ENCODE peak calls at places on chromosomes 6 and 20, in seven cellular contexts. One of them, this sample, is unnamed.

GRCh38 chr6:44545224-44545623 is 157.7 kb downstream of the CDC5L start:
- DNase-seq in left kidney: no peak
- DNase-seq in kidney glomerular epithelial cell: no peak
- DNase-seq in endothelial cell of umbilical vein: no peak
- DNase-seq in stimulated activated CD8-positive, alpha-beta memory T cell treated with anti-CD3 and anti-CD28 coated beads, Interleukin-4, amount 100 ng/mL, for 4 hours: no peak
- DNase-seq in nephron progenitor cell: no peak
- DNase-seq in cardiac muscle cell: no peak
- DNase-seq in this sample: no peak

GRCh38 chr6:112939543-112939942 is 592.4 kb downstream of the RFPL4B start:
- DNase-seq in left kidney: no peak
- DNase-seq in kidney glomerular epithelial cell: peak; percentile 23
- DNase-seq in endothelial cell of umbilical vein: peak; percentile 86
- DNase-seq in stimulated activated CD8-positive, alpha-beta memory T cell treated with anti-CD3 and anti-CD28 coated beads, Interleukin-4, amount 100 ng/mL, for 4 hours: no peak
- DNase-seq in nephron progenitor cell: no peak
- DNase-seq in cardiac muscle cell: peak; percentile 52
- DNase-seq in this sample: no peak

GRCh38 chr6:39378175-39378889 is 55.8 kb upstream of the KCNK16 start:
- DNase-seq in left kidney: no peak
- DNase-seq in kidney glomerular epithelial cell: no peak
- DNase-seq in endothelial cell of umbilical vein: no peak
- DNase-seq in stimulated activated CD8-positive, alpha-beta memory T cell treated with anti-CD3 and anti-CD28 coated beads, Interleukin-4, amount 100 ng/mL, for 4 hours: no peak
- DNase-seq in nephron progenitor cell: no peak
- DNase-seq in cardiac muscle cell: no peak
- DNase-seq in this sample: no peak

GRCh38 chr20:17875106-17875980 is 93.3 kb downstream of the SNX5 start:
- DNase-seq in left kidney: peak; percentile 67
- DNase-seq in kidney glomerular epithelial cell: peak; percentile 3
- DNase-seq in endothelial cell of umbilical vein: peak; percentile 36
- DNase-seq in stimulated activated CD8-positive, alpha-beta memory T cell treated with anti-CD3 and anti-CD28 coated beads, Interleukin-4, amount 100 ng/mL, for 4 hours: no peak
- DNase-seq in nephron progenitor cell: no peak
- DNase-seq in cardiac muscle cell: peak; percentile 95
- DNase-seq in this sample: no peak

GRCh38 chr6:4809999-4810918 is 34.1 kb downstream of the CDYL start:
- DNase-seq in left kidney: no peak
- DNase-seq in kidney glomerular epithelial cell: peak; percentile 46
- DNase-seq in endothelial cell of umbilical vein: peak; percentile 68
- DNase-seq in stimulated activated CD8-positive, alpha-beta memory T cell treated with anti-CD3 and anti-CD28 coated beads, Interleukin-4, amount 100 ng/mL, for 4 hours: no peak
- DNase-seq in nephron progenitor cell: no peak
- DNase-seq in cardiac muscle cell: peak; percentile 43
- DNase-seq in this sample: no peak

GRCh38 chr6:45678063-45678620 is 300.4 kb upstream of the SUPT3H start:
- DNase-seq in left kidney: peak; percentile 72
- DNase-seq in kidney glomerular epithelial cell: no peak
- DNase-seq in endothelial cell of umbilical vein: peak; percentile 36
- DNase-seq in stimulated activated CD8-positive, alpha-beta memory T cell treated with anti-CD3 and anti-CD28 coated beads, Interleukin-4, amount 100 ng/mL, for 4 hours: no peak
- DNase-seq in nephron progenitor cell: no peak
- DNase-seq in cardiac muscle cell: no peak
- DNase-seq in this sample: no peak

GRCh38 chr6:159762681-159763293 is 942 bp downstream of the ACAT2 start:
- DNase-seq in left kidney: peak; percentile 26
- DNase-seq in kidney glomerular epithelial cell: no peak
- DNase-seq in endothelial cell of umbilical vein: no peak
- DNase-seq in stimulated activated CD8-positive, alpha-beta memory T cell treated with anti-CD3 and anti-CD28 coated beads, Interleukin-4, amount 100 ng/mL, for 4 hours: no peak
- DNase-seq in nephron progenitor cell: no peak
- DNase-seq in cardiac muscle cell: no peak
- DNase-seq in this sample: peak; percentile 17

GRCh38 chr6:133945158-133945557 is 7.9 kb upstream of the TBPL1 start:
- DNase-seq in left kidney: peak; percentile 7
- DNase-seq in kidney glomerular epithelial cell: no peak
- DNase-seq in endothelial cell of umbilical vein: no peak
- DNase-seq in stimulated activated CD8-positive, alpha-beta memory T cell treated with anti-CD3 and anti-CD28 coated beads, Interleukin-4, amount 100 ng/mL, for 4 hours: no peak
- DNase-seq in nephron progenitor cell: no peak
- DNase-seq in cardiac muscle cell: peak; percentile 20
- DNase-seq in this sample: peak; percentile 61

GRCh38 chr20:1870792-1871550 is 24.2 kb upstream of the SIRPA start:
- DNase-seq in left kidney: no peak
- DNase-seq in kidney glomerular epithelial cell: no peak
- DNase-seq in endothelial cell of umbilical vein: no peak
- DNase-seq in stimulated activated CD8-positive, alpha-beta memory T cell treated with anti-CD3 and anti-CD28 coated beads, Interleukin-4, amount 100 ng/mL, for 4 hours: no peak
- DNase-seq in nephron progenitor cell: no peak
- DNase-seq in cardiac muscle cell: no peak
- DNase-seq in this sample: no peak

GRCh38 chr6:38955876-38956275 is 92.7 kb upstream of the GLP1R start:
- DNase-seq in left kidney: no peak
- DNase-seq in kidney glomerular epithelial cell: no peak
- DNase-seq in endothelial cell of umbilical vein: no peak
- DNase-seq in stimulated activated CD8-positive, alpha-beta memory T cell treated with anti-CD3 and anti-CD28 coated beads, Interleukin-4, amount 100 ng/mL, for 4 hours: no peak
- DNase-seq in nephron progenitor cell: no peak
- DNase-seq in cardiac muscle cell: no peak
- DNase-seq in this sample: no peak

GRCh38 chr6:10481101-10481500 is 40.0 kb upstream of the GCNT2 start:
- DNase-seq in left kidney: no peak
- DNase-seq in kidney glomerular epithelial cell: peak; percentile 46
- DNase-seq in endothelial cell of umbilical vein: no peak
- DNase-seq in stimulated activated CD8-positive, alpha-beta memory T cell treated with anti-CD3 and anti-CD28 coated beads, Interleukin-4, amount 100 ng/mL, for 4 hours: no peak
- DNase-seq in nephron progenitor cell: no peak
- DNase-seq in cardiac muscle cell: no peak
- DNase-seq in this sample: peak; percentile 55

GRCh38 chr6:63652980-63653379 is 17.4 kb downstream of the PHF3 start:
- DNase-seq in left kidney: no peak
- DNase-seq in kidney glomerular epithelial cell: no peak
- DNase-seq in endothelial cell of umbilical vein: no peak
- DNase-seq in stimulated activated CD8-positive, alpha-beta memory T cell treated with anti-CD3 and anti-CD28 coated beads, Interleukin-4, amount 100 ng/mL, for 4 hours: no peak
- DNase-seq in nephron progenitor cell: no peak
- DNase-seq in cardiac muscle cell: no peak
- DNase-seq in this sample: no peak

GRCh38 chr6:91221072-91221471 is 634.2 kb upstream of the MAP3K7 start:
- DNase-seq in left kidney: no peak
- DNase-seq in kidney glomerular epithelial cell: no peak
- DNase-seq in endothelial cell of umbilical vein: no peak
- DNase-seq in stimulated activated CD8-positive, alpha-beta memory T cell treated with anti-CD3 and anti-CD28 coated beads, Interleukin-4, amount 100 ng/mL, for 4 hours: no peak
- DNase-seq in nephron progenitor cell: no peak
- DNase-seq in cardiac muscle cell: no peak
- DNase-seq in this sample: no peak

GRCh38 chr6:35496036-35496850 is 636 bp downstream of the TEAD3 start:
- DNase-seq in left kidney: peak; percentile 75
- DNase-seq in kidney glomerular epithelial cell: no peak
- DNase-seq in endothelial cell of umbilical vein: no peak
- DNase-seq in stimulated activated CD8-positive, alpha-beta memory T cell treated with anti-CD3 and anti-CD28 coated beads, Interleukin-4, amount 100 ng/mL, for 4 hours: no peak
- DNase-seq in nephron progenitor cell: peak; percentile 65
- DNase-seq in cardiac muscle cell: peak; percentile 43
- DNase-seq in this sample: peak; percentile 58

GRCh38 chr20:32925481-32926196 is 66.9 kb downstream of the EFCAB8 start:
- DNase-seq in left kidney: no peak
- DNase-seq in kidney glomerular epithelial cell: no peak
- DNase-seq in endothelial cell of umbilical vein: no peak
- DNase-seq in stimulated activated CD8-positive, alpha-beta memory T cell treated with anti-CD3 and anti-CD28 coated beads, Interleukin-4, amount 100 ng/mL, for 4 hours: no peak
- DNase-seq in nephron progenitor cell: no peak
- DNase-seq in cardiac muscle cell: no peak
- DNase-seq in this sample: no peak

GRCh38 chr6:148144917-148145521 is 197.6 kb upstream of the SASH1 start:
- DNase-seq in left kidney: peak; percentile 87
- DNase-seq in kidney glomerular epithelial cell: peak; percentile 56
- DNase-seq in endothelial cell of umbilical vein: peak; percentile 74
- DNase-seq in stimulated activated CD8-positive, alpha-beta memory T cell treated with anti-CD3 and anti-CD28 coated beads, Interleukin-4, amount 100 ng/mL, for 4 hours: peak; percentile 9
- DNase-seq in nephron progenitor cell: peak; percentile 82
- DNase-seq in cardiac muscle cell: peak; percentile 84
- DNase-seq in this sample: peak; percentile 80

GRCh38 chr6:69871107-69871506 is 4.8 kb downstream of the COL19A1 start:
- DNase-seq in left kidney: no peak
- DNase-seq in kidney glomerular epithelial cell: no peak
- DNase-seq in endothelial cell of umbilical vein: no peak
- DNase-seq in stimulated activated CD8-positive, alpha-beta memory T cell treated with anti-CD3 and anti-CD28 coated beads, Interleukin-4, amount 100 ng/mL, for 4 hours: no peak
- DNase-seq in nephron progenitor cell: no peak
- DNase-seq in cardiac muscle cell: no peak
- DNase-seq in this sample: no peak

GRCh38 chr20:46844965-46845364 is 49.7 kb upstream of the EYA2 start:
- DNase-seq in left kidney: no peak
- DNase-seq in kidney glomerular epithelial cell: no peak
- DNase-seq in endothelial cell of umbilical vein: no peak
- DNase-seq in stimulated activated CD8-positive, alpha-beta memory T cell treated with anti-CD3 and anti-CD28 coated beads, Interleukin-4, amount 100 ng/mL, for 4 hours: no peak
- DNase-seq in nephron progenitor cell: no peak
- DNase-seq in cardiac muscle cell: no peak
- DNase-seq in this sample: no peak

GRCh38 chr20:43837856-43838702 is 76.6 kb upstream of the TOX2 start:
- DNase-seq in left kidney: no peak
- DNase-seq in kidney glomerular epithelial cell: no peak
- DNase-seq in endothelial cell of umbilical vein: no peak
- DNase-seq in stimulated activated CD8-positive, alpha-beta memory T cell treated with anti-CD3 and anti-CD28 coated beads, Interleukin-4, amount 100 ng/mL, for 4 hours: no peak
- DNase-seq in nephron progenitor cell: no peak
- DNase-seq in cardiac muscle cell: no peak
- DNase-seq in this sample: no peak

GRCh38 chr6:23650676-23651075 is 475.3 kb upstream of the NRSN1 start:
- DNase-seq in left kidney: peak; percentile 50
- DNase-seq in kidney glomerular epithelial cell: no peak
- DNase-seq in endothelial cell of umbilical vein: no peak
- DNase-seq in stimulated activated CD8-positive, alpha-beta memory T cell treated with anti-CD3 and anti-CD28 coated beads, Interleukin-4, amount 100 ng/mL, for 4 hours: no peak
- DNase-seq in nephron progenitor cell: peak; percentile 13
- DNase-seq in cardiac muscle cell: no peak
- DNase-seq in this sample: no peak

GRCh38 chr20:9075264-9076095 is 6.6 kb downstream of the PLCB4 start:
- DNase-seq in left kidney: no peak
- DNase-seq in kidney glomerular epithelial cell: no peak
- DNase-seq in endothelial cell of umbilical vein: no peak
- DNase-seq in stimulated activated CD8-positive, alpha-beta memory T cell treated with anti-CD3 and anti-CD28 coated beads, Interleukin-4, amount 100 ng/mL, for 4 hours: no peak
- DNase-seq in nephron progenitor cell: no peak
- DNase-seq in cardiac muscle cell: no peak
- DNase-seq in this sample: peak; percentile 79

GRCh38 chr6:165426892-165427291 is 117.5 kb upstream of the C6orf118 start:
- DNase-seq in left kidney: no peak
- DNase-seq in kidney glomerular epithelial cell: no peak
- DNase-seq in endothelial cell of umbilical vein: no peak
- DNase-seq in stimulated activated CD8-positive, alpha-beta memory T cell treated with anti-CD3 and anti-CD28 coated beads, Interleukin-4, amount 100 ng/mL, for 4 hours: no peak
- DNase-seq in nephron progenitor cell: no peak
- DNase-seq in cardiac muscle cell: peak; percentile 6
- DNase-seq in this sample: no peak

GRCh38 chr6:16514249-16514648 is 247.0 kb downstream of the ATXN1 start:
- DNase-seq in left kidney: peak; percentile 89
- DNase-seq in kidney glomerular epithelial cell: peak; percentile 30
- DNase-seq in endothelial cell of umbilical vein: peak; percentile 60
- DNase-seq in stimulated activated CD8-positive, alpha-beta memory T cell treated with anti-CD3 and anti-CD28 coated beads, Interleukin-4, amount 100 ng/mL, for 4 hours: no peak
- DNase-seq in nephron progenitor cell: no peak
- DNase-seq in cardiac muscle cell: peak; percentile 85
- DNase-seq in this sample: peak; percentile 81

GRCh38 chr6:34538581-34538980 is 17.5 kb downstream of the SPDEF start:
- DNase-seq in left kidney: no peak
- DNase-seq in kidney glomerular epithelial cell: no peak
- DNase-seq in endothelial cell of umbilical vein: no peak
- DNase-seq in stimulated activated CD8-positive, alpha-beta memory T cell treated with anti-CD3 and anti-CD28 coated beads, Interleukin-4, amount 100 ng/mL, for 4 hours: no peak
- DNase-seq in nephron progenitor cell: no peak
- DNase-seq in cardiac muscle cell: no peak
- DNase-seq in this sample: no peak

GRCh38 chr20:34084227-34084923 is 27.7 kb downstream of the EIF2S2 start:
- DNase-seq in left kidney: peak; percentile 59
- DNase-seq in kidney glomerular epithelial cell: no peak
- DNase-seq in endothelial cell of umbilical vein: no peak
- DNase-seq in stimulated activated CD8-positive, alpha-beta memory T cell treated with anti-CD3 and anti-CD28 coated beads, Interleukin-4, amount 100 ng/mL, for 4 hours: no peak
- DNase-seq in nephron progenitor cell: no peak
- DNase-seq in cardiac muscle cell: no peak
- DNase-seq in this sample: no peak

GRCh38 chr6:20509211-20509610 is 25.0 kb upstream of the CDKAL1 start:
- DNase-seq in left kidney: peak; percentile 87
- DNase-seq in kidney glomerular epithelial cell: no peak
- DNase-seq in endothelial cell of umbilical vein: no peak
- DNase-seq in stimulated activated CD8-positive, alpha-beta memory T cell treated with anti-CD3 and anti-CD28 coated beads, Interleukin-4, amount 100 ng/mL, for 4 hours: no peak
- DNase-seq in nephron progenitor cell: peak; percentile 11
- DNase-seq in cardiac muscle cell: no peak
- DNase-seq in this sample: no peak

GRCh38 chr20:22584922-22585785 is 782 bp upstream of the FOXA2 start:
- DNase-seq in left kidney: peak; percentile 41
- DNase-seq in kidney glomerular epithelial cell: no peak
- DNase-seq in endothelial cell of umbilical vein: no peak
- DNase-seq in stimulated activated CD8-positive, alpha-beta memory T cell treated with anti-CD3 and anti-CD28 coated beads, Interleukin-4, amount 100 ng/mL, for 4 hours: no peak
- DNase-seq in nephron progenitor cell: peak; percentile 44
- DNase-seq in cardiac muscle cell: no peak
- DNase-seq in this sample: peak; percentile 63

GRCh38 chr20:24970030-24970553 is 21.0 kb downstream of the CST7 start:
- DNase-seq in left kidney: no peak
- DNase-seq in kidney glomerular epithelial cell: no peak
- DNase-seq in endothelial cell of umbilical vein: no peak
- DNase-seq in stimulated activated CD8-positive, alpha-beta memory T cell treated with anti-CD3 and anti-CD28 coated beads, Interleukin-4, amount 100 ng/mL, for 4 hours: no peak
- DNase-seq in nephron progenitor cell: no peak
- DNase-seq in cardiac muscle cell: no peak
- DNase-seq in this sample: no peak

GRCh38 chr6:166308769-166309589 is 787 bp upstream of the PRR18 start:
- DNase-seq in left kidney: peak; percentile 36
- DNase-seq in kidney glomerular epithelial cell: no peak
- DNase-seq in endothelial cell of umbilical vein: no peak
- DNase-seq in stimulated activated CD8-positive, alpha-beta memory T cell treated with anti-CD3 and anti-CD28 coated beads, Interleukin-4, amount 100 ng/mL, for 4 hours: no peak
- DNase-seq in nephron progenitor cell: no peak
- DNase-seq in cardiac muscle cell: no peak
- DNase-seq in this sample: peak; percentile 32

GRCh38 chr6:141033101-141033500 is 1099.6 kb upstream of the GJE1 start:
- DNase-seq in left kidney: no peak
- DNase-seq in kidney glomerular epithelial cell: no peak
- DNase-seq in endothelial cell of umbilical vein: no peak
- DNase-seq in stimulated activated CD8-positive, alpha-beta memory T cell treated with anti-CD3 and anti-CD28 coated beads, Interleukin-4, amount 100 ng/mL, for 4 hours: no peak
- DNase-seq in nephron progenitor cell: no peak
- DNase-seq in cardiac muscle cell: peak; percentile 38
- DNase-seq in this sample: no peak

GRCh38 chr6:33190504-33191107 is 1.7 kb downstream of the COL11A2 start:
- DNase-seq in left kidney: no peak
- DNase-seq in kidney glomerular epithelial cell: no peak
- DNase-seq in endothelial cell of umbilical vein: no peak
- DNase-seq in stimulated activated CD8-positive, alpha-beta memory T cell treated with anti-CD3 and anti-CD28 coated beads, Interleukin-4, amount 100 ng/mL, for 4 hours: no peak
- DNase-seq in nephron progenitor cell: no peak
- DNase-seq in cardiac muscle cell: no peak
- DNase-seq in this sample: no peak

GRCh38 chr6:157486632-157487031 is 105.6 kb downstream of the ZDHHC14 start:
- DNase-seq in left kidney: no peak
- DNase-seq in kidney glomerular epithelial cell: no peak
- DNase-seq in endothelial cell of umbilical vein: no peak
- DNase-seq in stimulated activated CD8-positive, alpha-beta memory T cell treated with anti-CD3 and anti-CD28 coated beads, Interleukin-4, amount 100 ng/mL, for 4 hours: no peak
- DNase-seq in nephron progenitor cell: no peak
- DNase-seq in cardiac muscle cell: no peak
- DNase-seq in this sample: no peak